ENCODE peak calls at places on chromosomes 3 and 15, in four cellular contexts. W is NCI-H460, O is neural crest cell, L is T-helper 1 cell. Z is an unnamed sample.

GRCh38 chr3:128969993-128970740 is 23.7 kb downstream of the CFAP92 start:
- DNase-seq in W (peak), O (peak), L (peak), Z (peak)

GRCh38 chr3:187920871-187921270 is 175.6 kb upstream of the BCL6 start:
- DNase-seq in W (no peak), O (no peak), L (no peak), Z (no peak)

GRCh38 chr3:96266395-96267187 is 547.8 kb upstream of the EPHA6 start:
- DNase-seq in W (no peak), O (no peak), L (no peak), Z (no peak)

GRCh38 chr3:125072310-125072709 is 16.5 kb upstream of the HEG1 start:
- DNase-seq in W (no peak), O (no peak), L (no peak), Z (no peak)

GRCh38 chr3:67526246-67526645 is 128.2 kb downstream of the SUCLG2 start:
- DNase-seq in W (no peak), O (no peak), L (no peak), Z (no peak)

GRCh38 chr3:27165348-27165747 is 203.8 kb downstream of the NEK10 start:
- DNase-seq in W (no peak), O (no peak), L (no peak), Z (no peak)

GRCh38 chr15:34791701-34792100 is 3.6 kb downstream of the ACTC1 start:
- DNase-seq in W (no peak), O (no peak), L (no peak), Z (no peak)

GRCh38 chr3:13655074-13655913 is 106.4 kb downstream of the FBLN2 start:
- DNase-seq in W (peak), O (peak), L (no peak), Z (peak)

GRCh38 chr3:188153498-188153948 is 434 bp upstream of the LPP start:
- DNase-seq in W (peak), O (peak), L (peak), Z (peak)

GRCh38 chr3:48739955-48740823 is 23.2 kb upstream of the IP6K2 start:
- DNase-seq in W (peak), O (peak), L (peak), Z (peak)

GRCh38 chr15:38058596-38059075 is 124.2 kb downstream of the TMCO5A start:
- DNase-seq in W (no peak), O (no peak), L (no peak), Z (no peak)

GRCh38 chr3:12901631-12902045 is 60.3 kb upstream of the RPL32 start:
- DNase-seq in W (no peak), O (no peak), L (no peak), Z (peak)

GRCh38 chr3:156483426-156483825 is 71.5 kb downstream of the SSR3 start:
- DNase-seq in W (no peak), O (no peak), L (no peak), Z (no peak)

Z was measured in H7.